ENCODE peak calls at places on chromosomes 4 and X, in six cellular contexts. P is head of caudate nucleus; U is CD8-positive, alpha-beta memory T cell; Z is pons; S is T-helper 2 cell; E is effector memory CD4-positive, alpha-beta T cell. F is an unnamed sample.

GRCh38 chrX:154458954-154459829 is 1.1 kb downstream of the PLXNA3 start:
- DNase-seq in U (no peak), P (no peak), Z (no peak), S (no peak), E (no peak), F (no peak)

GRCh38 chr4:98827661-98828060 is 101.3 kb downstream of the EIF4E start:
- DNase-seq in S (no peak), U (no peak), P (no peak), E (no peak), Z (no peak), F (no peak)

GRCh38 chr4:94798808-94799207 is 41.1 kb downstream of the BMPR1B start:
- DNase-seq in Z (no peak), S (no peak), P (no peak), U (no peak), E (no peak), F (no peak)

GRCh38 chr4:189979196-189980047 is 38.8 kb downstream of the FRG1 start:
- DNase-seq in U (no peak), S (no peak), Z (no peak), P (no peak), E (no peak), F (no peak)

GRCh38 chr4:25982962-25983361 is 68.9 kb downstream of the SMIM20 start:
- DNase-seq in E (no peak), Z (no peak), U (no peak), P (no peak), S (no peak), F (no peak)

GRCh38 chrX:15334561-15334960 is 762 bp downstream of the PIGA start:
- DNase-seq in U (peak), S (peak), P (no peak), Z (no peak), E (peak), F (no peak)

GRCh38 chr4:181261279-181261678 is 981.9 kb upstream of the TENM3 start:
- DNase-seq in S (no peak), Z (peak), P (no peak), U (no peak), E (no peak), F (no peak)

GRCh38 chrX:32448320-32448719 is 763.0 kb downstream of the DMD start:
- DNase-seq in U (no peak), Z (peak), S (peak), P (no peak), E (no peak), F (no peak)

GRCh38 chr4:98519268-98519993 is 139.0 kb downstream of the TSPAN5 start:
- DNase-seq in S (no peak), U (no peak), Z (no peak), E (no peak), P (no peak), F (no peak)

GRCh38 chr4:152162331-152162697 is 373.6 kb downstream of the FBXW7 start:
- DNase-seq in S (no peak), E (no peak), P (no peak), Z (no peak), U (no peak), F (no peak)

GRCh38 chr4:147339116-147339515 is 141.8 kb upstream of the EDNRA start:
- DNase-seq in U (no peak), Z (no peak), P (no peak), E (no peak), S (no peak), F (no peak)

GRCh38 chr4:95550566-95550965 is 1.8 kb upstream of the UNC5C start:
- DNase-seq in E (no peak), P (no peak), U (no peak), Z (peak), S (no peak), F (no peak)

GRCh38 chr4:87677731-87678130 is 27.7 kb downstream of the DMP1 start:
- DNase-seq in U (no peak), P (no peak), E (no peak), S (no peak), Z (peak), F (no peak)

GRCh38 chr4:123564758-123565346 is 168.3 kb downstream of the SPRY1 start:
- DNase-seq in U (peak), S (peak), Z (peak), P (no peak), E (peak), F (no peak)

GRCh38 chrX:47523713-47524166 is 37.3 kb upstream of the ARAF start:
- DNase-seq in Z (no peak), U (no peak), S (no peak), P (no peak), E (no peak), F (no peak)

GRCh38 chr4:76106442-76106841 is 31.9 kb downstream of the ART3 start:
- DNase-seq in U (no peak), S (no peak), Z (no peak), P (no peak), E (no peak), F (no peak)

GRCh38 chrX:129957241-129958099 is 25.0 kb upstream of the BCORL1 start:
- DNase-seq in P (peak), E (no peak), Z (no peak), U (peak), S (no peak), F (peak)

GRCh38 chr4:140858897-140859296 is 102.7 kb upstream of the TBC1D9 start:
- DNase-seq in Z (no peak), E (no peak), S (no peak), P (no peak), U (no peak), F (no peak)

GRCh38 chr4:13173974-13174373 is 310.2 kb downstream of the RAB28 start:
- DNase-seq in E (no peak), Z (no peak), S (no peak), P (no peak), U (no peak), F (no peak)

GRCh38 chrX:12390301-12390700 is 252.0 kb downstream of the FRMPD4 start:
- DNase-seq in Z (no peak), E (no peak), P (no peak), U (no peak), S (no peak), F (no peak)

GRCh38 chr4:21366312-21366711 is 582.3 kb downstream of the KCNIP4 start:
- DNase-seq in U (no peak), P (no peak), Z (no peak), S (no peak), E (no peak), F (no peak)

GRCh38 chr4:3484057-3484973 is 21.2 kb downstream of the DOK7 start:
- DNase-seq in E (no peak), S (no peak), Z (no peak), U (no peak), P (no peak), F (peak)

GRCh38 chr4:159508917-159509500 is 406.1 kb downstream of the RAPGEF2 start:
- DNase-seq in E (no peak), P (no peak), S (no peak), Z (no peak), U (no peak), F (no peak)

GRCh38 chr4:75786938-75787337 is 62.6 kb downstream of the USO1 start:
- DNase-seq in P (no peak), S (no peak), E (no peak), U (no peak), Z (no peak), F (no peak)

GRCh38 chrX:144006811-144007210 is 122.9 kb downstream of the UBE2NL start:
- DNase-seq in U (no peak), E (no peak), Z (no peak), P (no peak), S (no peak), F (no peak)

GRCh38 chr4:8267077-8267476 is 2.5 kb upstream of the HTRA3 start:
- DNase-seq in S (no peak), Z (no peak), U (no peak), P (no peak), E (no peak), F (no peak)

GRCh38 chr4:177380730-177381287 is 61.4 kb downstream of the AGA start:
- DNase-seq in Z (no peak), S (no peak), E (no peak), P (no peak), U (no peak), F (no peak)

GRCh38 chr4:158996669-158997074 is 106.2 kb upstream of the RAPGEF2 start:
- DNase-seq in Z (no peak), E (no peak), U (no peak), S (no peak), P (no peak), F (no peak)

GRCh38 chr4:73721419-73721818 is 18.9 kb upstream of the CXCL8 start:
- DNase-seq in E (no peak), P (no peak), S (no peak), Z (no peak), U (no peak), F (no peak)

GRCh38 chr4:100839712-100840111 is 321.9 kb upstream of the EMCN start:
- DNase-seq in E (no peak), U (no peak), S (no peak), P (no peak), Z (no peak), F (no peak)

GRCh38 chrX:9729161-9729885 is 36.3 kb downstream of the GPR143 start:
- DNase-seq in U (no peak), P (no peak), E (no peak), Z (no peak), S (no peak), F (no peak)

GRCh38 chrX:152601848-152602616 is 35.7 kb upstream of the GABRQ start:
- DNase-seq in Z (no peak), E (no peak), U (no peak), P (no peak), S (no peak), F (no peak)

GRCh38 chr4:176671532-176671931 is 121.2 kb downstream of the VEGFC start:
- DNase-seq in U (no peak), S (no peak), P (no peak), Z (no peak), E (no peak), F (no peak)

GRCh38 chrX:48966796-48967579 is 4.7 kb downstream of the KCND1 start:
- DNase-seq in E (no peak), S (no peak), Z (no peak), U (no peak), P (no peak), F (no peak)

GRCh38 chr4:138320030-138320429 is 77.9 kb upstream of the SLC7A11 start:
- DNase-seq in E (no peak), U (no peak), S (no peak), P (no peak), Z (no peak), F (no peak)

F was measured in activated B cell treated with CpG ODN at 0.5 μM for 24 hours.